ENCODE peak calls at places on chromosome 3, in eight cellular contexts. D is pons, M is GM03348, Q is mesothelial cell of epicardium, P is NT2/D1, F is stomach, Y is sigmoid colon, B is A549. I is an unnamed sample.

GRCh38 chr3:114686624-114687023 is 392.8 kb downstream of the TIGIT start:
- DNase-seq in P (no peak), F (no peak), D (no peak), Q (no peak), Y (no peak), B (no peak), M (peak; percentile 12), I (no peak)

GRCh38 chr3:46114324-46114988 is 87.2 kb upstream of the XCR1 start:
- DNase-seq in Y (no peak), D (no peak), B (peak; percentile 33), Q (no peak), F (no peak), P (no peak), M (peak; percentile 46), I (peak; percentile 36)

GRCh38 chr3:171157286-171157685 is 130.8 kb upstream of the SLC2A2 start:
- DNase-seq in F (no peak), Y (no peak), M (no peak), B (no peak), P (no peak), Q (no peak), D (peak; percentile 74), I (peak; percentile 43)

GRCh38 chr3:81871358-81872152 is 110.1 kb upstream of the GBE1 start:
- DNase-seq in Q (no peak), Y (no peak), B (no peak), M (no peak), P (no peak), D (no peak), F (no peak), I (no peak)

GRCh38 chr3:16998236-16998923 is 113.6 kb downstream of the PLCL2 start:
- DNase-seq in Q (no peak), B (no peak), D (no peak), F (no peak), M (no peak), P (no peak), Y (no peak), I (no peak)

GRCh38 chr3:36075491-36075890 is 304.8 kb upstream of the STAC start:
- DNase-seq in Q (no peak), Y (no peak), M (peak; percentile 11), D (no peak), B (no peak), F (no peak), P (no peak), I (no peak)

GRCh38 chr3:185351371-185351770 is 11.6 kb upstream of the MAP3K13 start:
- DNase-seq in Y (no peak), D (no peak), Q (no peak), M (peak; percentile 72), F (no peak), P (no peak), B (no peak), I (peak; percentile 7)

GRCh38 chr3:187997490-187997889 is 156.5 kb upstream of the LPP start:
- DNase-seq in Y (no peak), M (no peak), F (no peak), B (no peak), Q (no peak), D (no peak), P (no peak), I (no peak)

GRCh38 chr3:187130346-187131066 is 8.8 kb downstream of the RPL39L start:
- DNase-seq in Q (no peak), D (no peak), P (no peak), Y (no peak), M (peak; percentile 21), B (no peak), F (no peak), I (peak; percentile 57)

GRCh38 chr3:72100626-72101187 is 315.8 kb upstream of the PROK2 start:
- DNase-seq in F (peak; percentile 75), M (peak; percentile 92), P (peak; percentile 47), Y (peak; percentile 89), B (peak; percentile 1), Q (peak; percentile 83), D (peak; percentile 85), I (peak; percentile 83)

GRCh38 chr3:178090899-178091298 is 445.3 kb upstream of the KCNMB2 start:
- DNase-seq in P (no peak), F (no peak), Y (no peak), B (no peak), Q (no peak), M (no peak), D (no peak), I (no peak)

GRCh38 chr3:155388417-155388816 is 94.9 kb upstream of the STRIT1 start:
- DNase-seq in B (no peak), F (no peak), Q (no peak), P (no peak), D (no peak), M (no peak), Y (no peak), I (peak; percentile 61)

GRCh38 chr3:184154909-184155643 is at the start of gene DVL3:
- DNase-seq in Q (peak; percentile 68), B (peak; percentile 45), Y (peak; percentile 81), D (peak; percentile 49), F (peak; percentile 75), M (peak; percentile 94), P (no peak), I (peak; percentile 83)

GRCh38 chr3:187101184-187102072 is 37.9 kb downstream of the RPL39L start:
- DNase-seq in D (peak; percentile 61), F (peak; percentile 69), Q (peak; percentile 71), M (peak; percentile 70), P (no peak), Y (peak; percentile 87), B (peak; percentile 22), I (peak; percentile 58)

GRCh38 chr3:171429635-171430034 is 30.6 kb downstream of the TNIK start:
- DNase-seq in M (no peak), D (no peak), P (no peak), Y (no peak), Q (no peak), B (no peak), F (no peak), I (no peak)

GRCh38 chr3:142009029-142009428 is 132.6 kb downstream of the ATP1B3 start:
- DNase-seq in Y (no peak), Q (no peak), M (no peak), P (no peak), B (no peak), F (no peak), D (no peak), I (no peak)

GRCh38 chr3:54870423-54870822 is 57.4 kb downstream of the LRTM1 start:
- DNase-seq in B (peak; percentile 47), Q (no peak), M (peak; percentile 91), D (peak; percentile 83), Y (no peak), F (no peak), P (no peak), I (peak; percentile 85)

GRCh38 chr3:183586477-183586876 is 31.0 kb upstream of the KLHL6 start:
- DNase-seq in F (no peak), Y (no peak), M (no peak), Q (no peak), P (no peak), B (no peak), D (no peak), I (no peak)

I was measured in myocyte.